ENCODE peak calls at places on chromosomes 11 and 22, in seven cellular contexts. One of them, this sample, is unnamed.

GRCh38 chr22:19687561-19688300 is 26.6 kb upstream of the SEPTIN5 start:
- DNase-seq in IMR-90: no peak
- DNase-seq in GM23248: peak
- DNase-seq in SK-N-SH: no peak
- DNase-seq in fibroblast of lung: no peak
- DNase-seq in PC-3: no peak
- DNase-seq in endothelial cell of umbilical vein: no peak
- DNase-seq in this sample: no peak

GRCh38 chr11:102495161-102496042 is 35.1 kb downstream of the MMP7 start:
- DNase-seq in IMR-90: peak
- DNase-seq in GM23248: peak
- DNase-seq in SK-N-SH: peak
- DNase-seq in fibroblast of lung: peak
- DNase-seq in PC-3: peak
- DNase-seq in endothelial cell of umbilical vein: peak
- DNase-seq in this sample: no peak

GRCh38 chr11:44286268-44286880 is 23.6 kb downstream of the ALX4 start:
- DNase-seq in IMR-90: peak
- DNase-seq in GM23248: peak
- DNase-seq in SK-N-SH: peak
- DNase-seq in fibroblast of lung: peak
- DNase-seq in PC-3: peak
- DNase-seq in endothelial cell of umbilical vein: peak
- DNase-seq in this sample: no peak

GRCh38 chr11:31997955-31998354 is 92.9 kb upstream of the RCN1 start:
- DNase-seq in IMR-90: no peak
- DNase-seq in GM23248: no peak
- DNase-seq in SK-N-SH: no peak
- DNase-seq in fibroblast of lung: no peak
- DNase-seq in PC-3: peak
- DNase-seq in endothelial cell of umbilical vein: no peak
- DNase-seq in this sample: no peak

GRCh38 chr11:27291302-27291889 is 71.6 kb downstream of the CCDC34 start:
- DNase-seq in IMR-90: no peak
- DNase-seq in GM23248: peak
- DNase-seq in SK-N-SH: no peak
- DNase-seq in fibroblast of lung: no peak
- DNase-seq in PC-3: peak
- DNase-seq in endothelial cell of umbilical vein: no peak
- DNase-seq in this sample: no peak

GRCh38 chr11:61742391-61742790 is 10.0 kb upstream of the MYRF start:
- DNase-seq in IMR-90: no peak
- DNase-seq in GM23248: no peak
- DNase-seq in SK-N-SH: no peak
- DNase-seq in fibroblast of lung: no peak
- DNase-seq in PC-3: peak
- DNase-seq in endothelial cell of umbilical vein: no peak
- DNase-seq in this sample: no peak

GRCh38 chr22:45263790-45264269 is 20.9 kb upstream of the UPK3A start:
- DNase-seq in IMR-90: peak
- DNase-seq in GM23248: peak
- DNase-seq in SK-N-SH: peak
- DNase-seq in fibroblast of lung: peak
- DNase-seq in PC-3: no peak
- DNase-seq in endothelial cell of umbilical vein: peak
- DNase-seq in this sample: peak

GRCh38 chr22:46072981-46073682 is 77.2 kb upstream of the PPARA start:
- DNase-seq in IMR-90: no peak
- DNase-seq in GM23248: peak
- DNase-seq in SK-N-SH: no peak
- DNase-seq in fibroblast of lung: no peak
- DNase-seq in PC-3: no peak
- DNase-seq in endothelial cell of umbilical vein: no peak
- DNase-seq in this sample: no peak

GRCh38 chr22:20324139-20324516 is 4.3 kb upstream of the DGCR6L start:
- DNase-seq in IMR-90: no peak
- DNase-seq in GM23248: peak
- DNase-seq in SK-N-SH: no peak
- DNase-seq in fibroblast of lung: no peak
- DNase-seq in PC-3: peak
- DNase-seq in endothelial cell of umbilical vein: no peak
- DNase-seq in this sample: no peak

GRCh38 chr11:102007567-102008437 is 39.4 kb upstream of the CFAP300 start:
- DNase-seq in IMR-90: peak
- DNase-seq in GM23248: peak
- DNase-seq in SK-N-SH: peak
- DNase-seq in fibroblast of lung: peak
- DNase-seq in PC-3: peak
- DNase-seq in endothelial cell of umbilical vein: peak
- DNase-seq in this sample: no peak

GRCh38 chr11:62148271-62148980 is 24.6 kb downstream of the INCENP start:
- DNase-seq in IMR-90: no peak
- DNase-seq in GM23248: no peak
- DNase-seq in SK-N-SH: no peak
- DNase-seq in fibroblast of lung: no peak
- DNase-seq in PC-3: no peak
- DNase-seq in endothelial cell of umbilical vein: no peak
- DNase-seq in this sample: no peak

GRCh38 chr11:45993438-45994064 is 71.1 kb downstream of the LARGE2 start:
- DNase-seq in IMR-90: no peak
- DNase-seq in GM23248: peak
- DNase-seq in SK-N-SH: no peak
- DNase-seq in fibroblast of lung: peak
- DNase-seq in PC-3: no peak
- DNase-seq in endothelial cell of umbilical vein: no peak
- DNase-seq in this sample: no peak

GRCh38 chr11:122440783-122441701 is 214.5 kb upstream of the UBASH3B start:
- DNase-seq in IMR-90: no peak
- DNase-seq in GM23248: peak
- DNase-seq in SK-N-SH: peak
- DNase-seq in fibroblast of lung: peak
- DNase-seq in PC-3: no peak
- DNase-seq in endothelial cell of umbilical vein: peak
- DNase-seq in this sample: no peak

GRCh38 chr11:88404932-88405710 is 67.6 kb upstream of the CTSC start:
- DNase-seq in IMR-90: no peak
- DNase-seq in GM23248: peak
- DNase-seq in SK-N-SH: no peak
- DNase-seq in fibroblast of lung: no peak
- DNase-seq in PC-3: no peak
- DNase-seq in endothelial cell of umbilical vein: no peak
- DNase-seq in this sample: no peak

GRCh38 chr11:11995601-11996000 is 12.8 kb downstream of the DKK3 start:
- DNase-seq in IMR-90: no peak
- DNase-seq in GM23248: no peak
- DNase-seq in SK-N-SH: no peak
- DNase-seq in fibroblast of lung: no peak
- DNase-seq in PC-3: no peak
- DNase-seq in endothelial cell of umbilical vein: no peak
- DNase-seq in this sample: no peak

GRCh38 chr11:35335226-35335625 is 84.1 kb downstream of the SLC1A2 start:
- DNase-seq in IMR-90: no peak
- DNase-seq in GM23248: peak
- DNase-seq in SK-N-SH: no peak
- DNase-seq in fibroblast of lung: peak
- DNase-seq in PC-3: no peak
- DNase-seq in endothelial cell of umbilical vein: no peak
- DNase-seq in this sample: no peak

GRCh38 chr11:68784653-68785052 is 33.3 kb upstream of the TESMIN start:
- DNase-seq in IMR-90: no peak
- DNase-seq in GM23248: no peak
- DNase-seq in SK-N-SH: no peak
- DNase-seq in fibroblast of lung: no peak
- DNase-seq in PC-3: no peak
- DNase-seq in endothelial cell of umbilical vein: no peak
- DNase-seq in this sample: no peak

GRCh38 chr11:68782711-68783110 is 31.4 kb upstream of the TESMIN start:
- DNase-seq in IMR-90: no peak
- DNase-seq in GM23248: no peak
- DNase-seq in SK-N-SH: no peak
- DNase-seq in fibroblast of lung: no peak
- DNase-seq in PC-3: no peak
- DNase-seq in endothelial cell of umbilical vein: no peak
- DNase-seq in this sample: no peak

GRCh38 chr11:68778205-68778604 is 26.9 kb upstream of the TESMIN start:
- DNase-seq in IMR-90: no peak
- DNase-seq in GM23248: no peak
- DNase-seq in SK-N-SH: no peak
- DNase-seq in fibroblast of lung: no peak
- DNase-seq in PC-3: no peak
- DNase-seq in endothelial cell of umbilical vein: no peak
- DNase-seq in this sample: no peak

GRCh38 chr11:68780829-68781228 is 29.5 kb upstream of the TESMIN start:
- DNase-seq in IMR-90: no peak
- DNase-seq in GM23248: no peak
- DNase-seq in SK-N-SH: peak
- DNase-seq in fibroblast of lung: no peak
- DNase-seq in PC-3: no peak
- DNase-seq in endothelial cell of umbilical vein: peak
- DNase-seq in this sample: no peak

GRCh38 chr11:68783216-68783821 is 32.0 kb upstream of the TESMIN start:
- DNase-seq in IMR-90: no peak
- DNase-seq in GM23248: no peak
- DNase-seq in SK-N-SH: no peak
- DNase-seq in fibroblast of lung: no peak
- DNase-seq in PC-3: no peak
- DNase-seq in endothelial cell of umbilical vein: no peak
- DNase-seq in this sample: no peak
- H3K9ac ChIP-seq in IMR-90: no peak
- H3K9ac ChIP-seq in GM23248: no peak
- H3K9ac ChIP-seq in SK-N-SH: no peak
- H3K9ac ChIP-seq in fibroblast of lung: no peak
- H3K9ac ChIP-seq in PC-3: no peak
- H3K9ac ChIP-seq in endothelial cell of umbilical vein: no peak
- H3K9ac ChIP-seq in this sample: no peak

DNA sequence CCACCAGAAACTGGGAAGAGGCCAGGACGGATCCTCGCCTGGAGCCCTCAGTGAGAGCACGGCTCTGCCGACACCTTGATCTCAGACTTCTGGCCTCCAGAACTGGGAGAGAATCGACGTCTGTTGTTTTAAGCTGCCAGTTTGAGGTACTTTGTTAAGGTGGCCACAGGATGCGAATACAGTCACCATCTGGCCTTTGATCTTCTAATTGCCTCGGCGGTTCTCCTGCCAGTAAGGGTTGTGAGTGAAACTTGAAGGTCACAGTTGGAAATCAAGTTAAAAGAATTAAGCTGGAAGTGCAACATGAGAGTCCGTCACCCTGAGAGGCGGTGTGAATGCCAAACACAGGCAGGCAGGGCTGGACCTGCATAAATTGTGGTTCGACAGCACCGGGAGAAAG is 27.9 kb downstream of the PARVB start:
- DNase-seq in IMR-90: no peak
- DNase-seq in GM23248: no peak
- DNase-seq in SK-N-SH: no peak
- DNase-seq in fibroblast of lung: no peak
- DNase-seq in PC-3: no peak
- DNase-seq in endothelial cell of umbilical vein: no peak
- DNase-seq in this sample: no peak
- H3K4me2 ChIP-seq in IMR-90: no peak
- H3K4me2 ChIP-seq in GM23248: no peak
- H3K4me2 ChIP-seq in SK-N-SH: no peak
- H3K4me2 ChIP-seq in fibroblast of lung: no peak
- H3K4me2 ChIP-seq in PC-3: no peak
- H3K4me2 ChIP-seq in endothelial cell of umbilical vein: no peak
- H3K4me2 ChIP-seq in this sample: no peak

DNA sequence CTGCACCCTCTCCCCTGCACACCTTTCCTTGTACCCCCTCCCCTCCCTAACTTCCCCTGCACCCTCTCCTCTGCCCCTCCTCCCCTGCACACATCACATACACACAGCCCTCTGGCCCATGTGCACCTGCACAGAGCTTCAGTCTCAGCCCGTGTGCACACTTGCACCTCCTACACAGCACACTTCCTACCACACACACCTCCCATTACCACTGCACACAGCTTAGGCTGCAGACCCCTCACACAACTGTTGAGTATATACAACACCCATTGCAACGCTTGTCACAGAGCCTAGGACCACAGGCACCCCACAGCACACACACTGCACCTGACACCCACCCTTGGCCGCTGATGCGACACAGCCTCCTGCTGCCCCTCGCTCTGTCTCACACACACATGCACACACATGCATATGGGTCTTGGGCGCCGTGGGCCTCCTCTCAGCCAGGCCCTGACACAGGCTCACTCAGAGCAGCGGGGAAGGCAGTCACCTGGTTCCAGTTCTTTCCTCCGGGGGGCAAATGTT is 404 bp downstream of the SIGIRR start:
- DNase-seq in IMR-90: no peak
- DNase-seq in GM23248: no peak
- DNase-seq in SK-N-SH: no peak
- DNase-seq in fibroblast of lung: no peak
- DNase-seq in PC-3: no peak
- DNase-seq in endothelial cell of umbilical vein: no peak
- DNase-seq in this sample: no peak
- H3K4me3 ChIP-seq in IMR-90: no peak
- H3K4me3 ChIP-seq in GM23248: peak
- H3K4me3 ChIP-seq in SK-N-SH: no peak
- H3K4me3 ChIP-seq in fibroblast of lung: no peak
- H3K4me3 ChIP-seq in PC-3: peak
- H3K4me3 ChIP-seq in endothelial cell of umbilical vein: peak
- H3K4me3 ChIP-seq in this sample: no peak

GRCh38 chr22:40039482-40039881 is 44.7 kb downstream of the FAM83F start:
- DNase-seq in IMR-90: no peak
- DNase-seq in GM23248: no peak
- DNase-seq in SK-N-SH: no peak
- DNase-seq in fibroblast of lung: no peak
- DNase-seq in PC-3: no peak
- DNase-seq in endothelial cell of umbilical vein: no peak
- DNase-seq in this sample: no peak

GRCh38 chr22:40041738-40042137 is 47.0 kb downstream of the FAM83F start:
- DNase-seq in IMR-90: no peak
- DNase-seq in GM23248: no peak
- DNase-seq in SK-N-SH: no peak
- DNase-seq in fibroblast of lung: no peak
- DNase-seq in PC-3: no peak
- DNase-seq in endothelial cell of umbilical vein: no peak
- DNase-seq in this sample: no peak

GRCh38 chr22:40042312-40042711 is 47.6 kb downstream of the FAM83F start:
- DNase-seq in IMR-90: no peak
- DNase-seq in GM23248: no peak
- DNase-seq in SK-N-SH: no peak
- DNase-seq in fibroblast of lung: no peak
- DNase-seq in PC-3: no peak
- DNase-seq in endothelial cell of umbilical vein: no peak
- DNase-seq in this sample: no peak

GRCh38 chr22:40043086-40043485 is 48.3 kb downstream of the FAM83F start:
- DNase-seq in IMR-90: no peak
- DNase-seq in GM23248: peak
- DNase-seq in SK-N-SH: no peak
- DNase-seq in fibroblast of lung: peak
- DNase-seq in PC-3: peak
- DNase-seq in endothelial cell of umbilical vein: no peak
- DNase-seq in this sample: no peak

DNA sequence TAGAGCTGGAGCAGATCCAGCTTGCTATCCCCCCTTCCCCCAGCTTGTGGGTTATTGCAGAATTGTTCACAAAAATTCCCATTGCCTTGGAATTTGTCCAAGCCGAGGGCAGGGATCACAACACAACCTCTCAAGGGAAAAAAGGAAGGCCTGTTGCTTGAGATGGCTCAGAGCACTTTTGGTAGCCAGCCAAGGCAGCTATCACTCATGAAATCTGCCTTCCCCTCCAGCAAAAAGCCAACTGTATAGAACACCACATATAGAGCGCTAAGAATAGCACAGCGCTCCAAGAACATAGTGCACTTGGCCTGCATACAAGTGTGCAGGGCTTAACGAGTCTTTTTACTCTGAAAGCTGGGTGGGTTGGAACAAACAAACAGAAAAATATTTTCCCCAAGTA is 46.2 kb downstream of the FAM83F start:
- DNase-seq in IMR-90: no peak
- DNase-seq in GM23248: peak
- DNase-seq in SK-N-SH: no peak
- DNase-seq in fibroblast of lung: peak
- DNase-seq in PC-3: peak
- DNase-seq in endothelial cell of umbilical vein: peak
- DNase-seq in this sample: no peak
- H3K9ac ChIP-seq in IMR-90: no peak
- H3K9ac ChIP-seq in GM23248: no peak
- H3K9ac ChIP-seq in SK-N-SH: no peak
- H3K9ac ChIP-seq in fibroblast of lung: no peak
- H3K9ac ChIP-seq in PC-3: no peak
- H3K9ac ChIP-seq in endothelial cell of umbilical vein: no peak
- H3K9ac ChIP-seq in this sample: no peak